ENCODE peak calls at places on chromosomes 5 and 9, in seven cellular contexts. J is A549, T is H7, Y is NCI-H1092 treated with DMSO at 0.1 percent for 48 hours, W is NCI-H748 treated with DMSO at 0.1 percent for 48 hours, F is fibroblast of the conjunctiva, Z is astrocyte of the spinal cord. M is an unnamed sample.

GRCh38 chr9:134707031-134707680 is 65.6 kb downstream of the COL5A1 start:
- DNase-seq in J (no peak), T (no peak), Y (peak), W (peak), F (peak), Z (peak), M (no peak)

GRCh38 chr5:174044855-174045254 is 651 bp upstream of the NSG2 start:
- DNase-seq in J (no peak), T (no peak), Y (no peak), W (no peak), F (no peak), Z (no peak), M (no peak)

GRCh38 chr5:157059093-157059539 is at the start of gene HAVCR1:
- DNase-seq in J (peak), T (no peak), Y (no peak), W (no peak), F (no peak), Z (no peak), M (no peak)

GRCh38 chr9:28073278-28073677 is 500.0 kb upstream of the C9orf72 start:
- DNase-seq in J (peak), T (peak), Y (peak), W (no peak), F (peak), Z (peak), M (no peak)

GRCh38 chr5:81420039-81420667 is 26.2 kb upstream of the ACOT12 start:
- DNase-seq in J (peak), T (no peak), Y (no peak), W (no peak), F (peak), Z (peak), M (no peak)

GRCh38 chr5:1193591-1193985 is 7.8 kb upstream of the SLC6A19 start:
- DNase-seq in J (no peak), T (no peak), Y (no peak), W (no peak), F (no peak), Z (no peak), M (no peak)

GRCh38 chr5:79493596-79494343 is 20.2 kb downstream of the HOMER1 start:
- DNase-seq in J (no peak), T (no peak), Y (no peak), W (no peak), F (no peak), Z (no peak), M (no peak)

GRCh38 chr9:136644343-136644592 is 18.4 kb upstream of the EGFL7 start:
- DNase-seq in J (peak), T (no peak), Y (no peak), W (no peak), F (peak), Z (peak), M (no peak)

GRCh38 chr5:67549263-67549551 is 352.6 kb upstream of the CD180 start:
- DNase-seq in J (no peak), T (no peak), Y (no peak), W (no peak), F (no peak), Z (no peak), M (no peak)

GRCh38 chr5:133873454-133873853 is 95.0 kb downstream of the C5orf15 start:
- DNase-seq in J (no peak), T (no peak), Y (no peak), W (no peak), F (no peak), Z (peak), M (no peak)

GRCh38 chr9:15430920-15431844 is 8.5 kb downstream of the SNAPC3 start:
- DNase-seq in J (no peak), T (peak), Y (no peak), W (no peak), F (no peak), Z (no peak), M (no peak)

GRCh38 chr9:8434621-8435020 is 635.0 kb upstream of the DMAC1 start:
- DNase-seq in J (no peak), T (no peak), Y (no peak), W (no peak), F (no peak), Z (no peak), M (no peak)

GRCh38 chr5:64925123-64925522 is 156.4 kb downstream of the CWC27 start:
- DNase-seq in J (no peak), T (no peak), Y (no peak), W (no peak), F (no peak), Z (no peak), M (no peak)

GRCh38 chr9:38043931-38044623 is 24.9 kb downstream of the SHB start:
- DNase-seq in J (no peak), T (no peak), Y (no peak), W (no peak), F (no peak), Z (no peak), M (no peak)

GRCh38 chr5:136133416-136134383 is 1.1 kb downstream of the SMAD5 start:
- DNase-seq in J (peak), T (peak), Y (peak), W (peak), F (peak), Z (peak), M (peak)

GRCh38 chr9:87704342-87704741 is 21.6 kb upstream of the CTSL start:
- DNase-seq in J (no peak), T (no peak), Y (no peak), W (no peak), F (no peak), Z (no peak), M (no peak)

GRCh38 chr5:103461223-103461622 is 101.4 kb downstream of the NUDT12 start:
- DNase-seq in J (no peak), T (no peak), Y (no peak), W (no peak), F (no peak), Z (peak), M (no peak)

GRCh38 chr9:131590907-131591844 is 45.9 kb downstream of the PRRT1B start:
- DNase-seq in J (peak), T (peak), Y (peak), W (peak), F (peak), Z (peak), M (peak)

GRCh38 chr9:104993291-104993963 is 65.5 kb upstream of the ABCA1 start:
- DNase-seq in J (no peak), T (peak), Y (no peak), W (no peak), F (peak), Z (peak), M (no peak)

GRCh38 chr9:112792670-112793069 is 42.1 kb downstream of the SNX30 start:
- DNase-seq in J (no peak), T (no peak), Y (no peak), W (no peak), F (no peak), Z (no peak), M (no peak)

GRCh38 chr9:34592895-34593601 is 3.5 kb upstream of the CNTFR start:
- DNase-seq in J (no peak), T (peak), Y (no peak), W (no peak), F (peak), Z (no peak), M (no peak)

GRCh38 chr9:18437315-18438200 is 36.4 kb upstream of the ADAMTSL1 start:
- DNase-seq in J (no peak), T (no peak), Y (peak), W (no peak), F (no peak), Z (no peak), M (no peak)

GRCh38 chr5:132497488-132497997 is 7.0 kb upstream of the IRF1 start:
- DNase-seq in J (peak), T (peak), Y (no peak), W (no peak), F (peak), Z (peak), M (no peak)

GRCh38 chr5:128408622-128409021 is 129.4 kb downstream of the FBN2 start:
- DNase-seq in J (no peak), T (no peak), Y (no peak), W (no peak), F (no peak), Z (no peak), M (no peak)

GRCh38 chr5:180334751-180335613 is 18.2 kb downstream of the GFPT2 start:
- DNase-seq in J (no peak), T (no peak), Y (peak), W (no peak), F (no peak), Z (no peak), M (no peak)

M was measured in GM06990.